ENCODE peak calls at places on chromosomes 4 and X, in six cellular contexts. I is K562, P is GM12891, Q is HepG2, R is H1, C is GM12878. A is an unnamed sample.

GRCh38 chr4:41546638-41547037 is 8.7 kb downstream of the LIMCH1 start:
- DNase-seq in I (no peak), P (no peak), Q (no peak), R (no peak), C (no peak), A (no peak)

GRCh38 chr4:152605031-152605430 is 69.1 kb upstream of the FBXW7 start:
- DNase-seq in I (no peak), P (no peak), Q (no peak), R (no peak), C (no peak), A (no peak)

GRCh38 chr4:128328106-128328505 is 40.5 kb upstream of the PGRMC2 start:
- DNase-seq in I (no peak), P (no peak), Q (no peak), R (no peak), C (no peak), A (no peak)

GRCh38 chrX:45935408-45935807 is 609.8 kb downstream of the ZNF674 start:
- DNase-seq in I (no peak), P (no peak), Q (no peak), R (no peak), C (no peak), A (no peak)

GRCh38 chr4:73166212-73166611 is 92.4 kb downstream of the ANKRD17 start:
- DNase-seq in I (no peak), P (no peak), Q (no peak), R (no peak), C (no peak), A (no peak)

GRCh38 chrX:8663325-8663724 is 68.6 kb downstream of the ANOS1 start:
- DNase-seq in I (no peak), P (no peak), Q (no peak), R (no peak), C (no peak), A (no peak)

GRCh38 chr4:2824329-2825183 is 19.1 kb upstream of the ADD1 start:
- DNase-seq in I (no peak), P (no peak), Q (no peak), R (no peak), C (no peak), A (peak)

GRCh38 chr4:8330821-8331566 is 61.4 kb downstream of the HTRA3 start:
- DNase-seq in I (no peak), P (no peak), Q (no peak), R (no peak), C (no peak), A (no peak)

GRCh38 chr4:73520821-73521220 is 39.3 kb downstream of the AFM start:
- DNase-seq in I (no peak), P (no peak), Q (no peak), R (peak), C (no peak), A (no peak)

GRCh38 chr4:83340692-83341343 is 6.2 kb upstream of the HPSE start:
- DNase-seq in I (no peak), P (no peak), Q (no peak), R (no peak), C (no peak), A (no peak)

GRCh38 chr4:101251261-101251660 is 96.1 kb downstream of the PPP3CA start:
- DNase-seq in I (no peak), P (no peak), Q (no peak), R (no peak), C (no peak), A (no peak)

GRCh38 chr4:184684491-184685189 is 35.1 kb downstream of the PRIMPOL start:
- DNase-seq in I (peak), P (no peak), Q (no peak), R (no peak), C (no peak), A (no peak)

GRCh38 chr4:8238515-8239053 is 31.0 kb upstream of the HTRA3 start:
- DNase-seq in I (peak), P (no peak), Q (peak), R (no peak), C (no peak), A (no peak)

GRCh38 chrX:334971-335757 is 16.6 kb upstream of the GTPBP6 start:
- DNase-seq in I (no peak), P (no peak), Q (no peak), R (no peak), C (no peak), A (no peak)

GRCh38 chr4:80335554-80336358 is at the start of gene CFAP299:
- DNase-seq in I (peak), P (peak), Q (peak), R (peak), C (peak), A (peak)

GRCh38 chr4:33262809-33263208 is 2542.6 kb downstream of the PCDH7 start:
- DNase-seq in I (no peak), P (no peak), Q (no peak), R (no peak), C (no peak), A (no peak)

GRCh38 chr4:61992351-61992750 is 792.2 kb downstream of the ADGRL3 start:
- DNase-seq in I (no peak), P (no peak), Q (no peak), R (no peak), C (no peak), A (no peak)

GRCh38 chr4:7928711-7929505 is 10.8 kb downstream of the AFAP1 start:
- DNase-seq in I (no peak), P (no peak), Q (peak), R (no peak), C (no peak), A (no peak)

GRCh38 chr4:79241846-79242245 is 84.0 kb downstream of the NAA11 start:
- DNase-seq in I (no peak), P (no peak), Q (no peak), R (no peak), C (no peak), A (no peak)

DNA sequence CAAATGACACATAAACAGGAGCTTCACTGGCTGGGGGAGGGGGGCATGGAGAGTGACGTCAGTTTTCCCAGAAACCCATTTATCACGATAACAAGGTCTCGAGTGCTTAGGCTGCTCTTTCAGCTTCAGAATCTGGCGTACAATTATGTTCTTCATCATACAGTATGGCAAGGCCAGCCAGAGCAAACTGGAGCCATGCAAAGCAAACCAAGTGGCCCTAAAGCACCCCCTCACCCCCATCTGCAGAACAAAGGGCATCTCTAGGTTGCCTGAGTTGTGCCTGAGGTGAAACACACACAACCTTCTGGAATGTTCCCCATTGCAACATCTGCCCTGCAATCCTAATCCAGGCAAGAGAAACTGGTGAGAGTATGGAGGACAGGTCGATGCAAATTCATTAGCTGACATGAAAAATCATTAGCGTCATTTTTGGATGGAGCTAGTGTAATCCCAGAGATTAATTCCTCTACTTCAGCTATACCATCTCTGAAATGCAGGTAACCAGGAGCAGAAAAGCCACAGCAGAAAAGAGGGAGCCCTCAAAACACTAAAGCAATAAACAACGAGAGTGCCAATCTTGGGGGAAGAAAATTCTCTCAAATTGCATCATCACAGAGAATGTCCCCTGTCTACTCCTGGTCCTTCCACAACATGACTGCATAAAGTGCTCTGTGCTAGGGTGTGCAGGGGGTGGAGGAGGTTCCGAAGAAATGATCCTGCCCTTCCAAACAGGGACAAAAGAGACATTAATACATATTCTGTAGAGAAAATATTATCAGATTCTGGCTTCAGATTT is 1.8 kb downstream of the SEPTIN6 start:
- DNase-seq in I (peak), P (no peak), Q (no peak), R (no peak), C (no peak), A (no peak)
- TF ChIP-seq POLR2A in I (peak), P (no peak), Q (no peak), R (no peak), C (no peak), A (no peak)

GRCh38 chr4:29970626-29971025 is 749.5 kb upstream of the PCDH7 start:
- DNase-seq in I (no peak), P (no peak), Q (no peak), R (no peak), C (no peak), A (no peak)

GRCh38 chr4:29972121-29972520 is 748.0 kb upstream of the PCDH7 start:
- DNase-seq in I (no peak), P (no peak), Q (no peak), R (no peak), C (no peak), A (no peak)

GRCh38 chr4:29966386-29966785 is 753.8 kb upstream of the PCDH7 start:
- DNase-seq in I (no peak), P (no peak), Q (no peak), R (no peak), C (no peak), A (no peak)
- TF ChIP-seq TAF1 in I (no peak), P (no peak), Q (no peak), R (no peak), C (no peak), A (no peak)

DNA sequence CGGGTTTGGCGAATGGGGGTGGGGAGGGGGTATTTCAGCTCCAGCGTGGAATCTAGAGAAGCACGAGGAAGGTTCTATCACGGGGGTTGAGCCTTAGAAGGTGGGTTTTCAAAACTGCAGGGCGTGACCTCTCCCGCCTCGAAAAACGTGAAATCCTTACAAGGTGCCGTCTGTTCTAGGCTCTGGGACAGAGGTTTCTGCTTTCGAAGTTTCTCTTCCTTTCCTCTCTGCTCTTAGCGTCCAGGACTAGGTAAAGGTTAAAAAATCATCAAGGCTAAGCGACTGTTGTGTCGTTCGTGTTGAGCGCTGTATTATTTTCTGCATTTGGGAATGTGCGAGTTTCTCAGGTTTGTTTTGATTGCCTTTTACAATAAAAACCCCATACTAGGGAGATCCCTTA is 1.1 kb downstream of the FHL1 start:
- DNase-seq in I (no peak), P (no peak), Q (no peak), R (no peak), C (no peak), A (no peak)
- TF ChIP-seq POLR2AphosphoS5 in I (no peak), P (no peak), Q (no peak), R (no peak), C (no peak), A (no peak)

DNA sequence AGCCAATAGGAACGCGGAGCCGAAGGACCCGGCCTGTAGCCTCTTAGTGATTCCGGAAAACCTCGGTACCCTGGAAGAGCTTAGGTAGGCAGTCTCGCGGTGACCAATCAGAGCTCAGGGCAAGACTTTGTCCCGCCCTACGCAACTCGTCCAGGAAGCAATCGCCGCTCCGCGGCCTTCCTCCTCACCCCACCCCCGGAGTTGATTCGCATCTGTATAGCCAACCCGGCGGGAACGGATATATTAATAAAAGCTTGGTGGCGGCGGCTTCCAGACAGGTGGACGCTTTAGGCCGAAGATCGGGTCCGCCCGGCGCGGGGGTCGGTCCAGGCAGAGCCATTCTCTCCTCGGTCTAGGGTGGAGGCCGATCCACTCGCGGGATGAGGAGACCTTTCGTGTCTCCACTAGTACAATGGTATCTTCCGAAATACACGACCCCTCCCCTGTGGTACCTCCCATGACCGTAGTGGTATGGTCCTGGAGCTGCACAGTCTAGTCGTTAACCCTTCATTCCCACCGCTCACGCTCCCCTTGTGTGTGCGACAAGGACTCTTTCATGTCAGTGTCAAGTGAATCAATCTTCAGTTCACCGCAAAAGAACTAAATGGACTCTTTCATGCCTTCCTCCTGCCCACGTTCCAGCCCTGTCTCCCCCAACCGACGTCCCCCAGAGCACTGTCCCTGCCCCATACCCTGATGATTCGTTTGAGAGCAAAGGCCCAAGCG is 24.2 kb upstream of the GLOD5 start:
- DNase-seq in I (peak), P (peak), Q (peak), R (peak), C (peak), A (peak)
- TF ChIP-seq POLR2A in I (peak), P (peak), Q (peak), R (peak), C (peak), A (peak)

DNA sequence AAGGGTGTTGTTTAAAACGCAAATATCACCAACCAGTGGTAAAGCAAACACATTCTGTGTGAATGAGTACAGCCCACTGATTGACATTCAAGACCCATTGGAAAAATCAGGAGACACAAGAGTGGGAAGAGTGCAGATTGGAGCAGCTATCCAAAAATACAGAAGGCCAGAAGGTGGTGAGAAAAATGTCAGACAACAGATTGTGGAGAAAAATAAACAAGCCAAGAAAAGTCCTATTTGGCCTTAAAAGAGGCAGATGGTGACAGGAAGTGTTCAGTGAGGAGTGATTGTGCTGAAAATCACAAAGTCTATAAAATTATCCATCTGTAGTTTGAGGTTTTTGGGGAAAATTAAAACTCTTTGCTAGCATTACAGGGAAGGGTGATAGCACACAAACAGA is 39.3 kb downstream of the CPE start:
- DNase-seq in I (no peak), P (no peak), Q (no peak), R (no peak), C (no peak), A (no peak)
- TF ChIP-seq TAF1 in I (no peak), P (no peak), Q (no peak), R (no peak), C (no peak), A (no peak)

GRCh38 chr4:16897991-16898827 is at the start of gene LDB2:
- DNase-seq in I (no peak), P (no peak), Q (no peak), R (peak), C (no peak), A (no peak)
- TF ChIP-seq POLR2AphosphoS5 in I (no peak), P (no peak), Q (no peak), R (no peak), C (no peak), A (no peak)

A was measured in GM12892.